ENCODE peak calls at places on chromosome 4, in ten cellular contexts. X is lower leg skin, I is H54, L is ovary, T is K562, O is prostate gland, U is upper lobe of left lung, H is adrenal gland, B is GM12878, D is suprapubic skin. G is an unnamed sample.
A peak's percentile ranks its signal among the peaks of the same experiment; 100 is the strongest.

GRCh38 chr4:48727666-48728459 is 52.2 kb downstream of the FRYL start:
- DNase-seq in X (no peak), I (no peak), L (no peak), T (no peak), O (no peak), U (no peak), H (no peak), B (no peak), D (no peak), G (no peak)

GRCh38 chr4:123856689-123857545 is 460.3 kb downstream of the SPRY1 start:
- DNase-seq in X (no peak), I (peak; percentile 0), L (peak; percentile 26), T (no peak), O (peak; percentile 8), U (no peak), H (peak; percentile 85), B (no peak), D (no peak), G (peak; percentile 56)

GRCh38 chr4:94635172-94635571 is 122.6 kb upstream of the BMPR1B start:
- DNase-seq in X (no peak), I (no peak), L (no peak), T (no peak), O (no peak), U (no peak), H (no peak), B (no peak), D (no peak), G (no peak)

GRCh38 chr4:100019821-100020220 is 69.7 kb upstream of the H2AZ1 start:
- DNase-seq in X (no peak), I (no peak), L (no peak), T (no peak), O (no peak), U (no peak), H (no peak), B (no peak), D (no peak), G (no peak)

GRCh38 chr4:81650871-81651270 is 179.2 kb upstream of the RASGEF1B start:
- DNase-seq in X (no peak), I (no peak), L (no peak), T (no peak), O (peak; percentile 44), U (no peak), H (no peak), B (no peak), D (no peak), G (no peak)

GRCh38 chr4:66097271-66097670 is 427.0 kb upstream of the EPHA5 start:
- DNase-seq in X (no peak), I (no peak), L (no peak), T (no peak), O (no peak), U (no peak), H (no peak), B (no peak), D (no peak), G (no peak)

GRCh38 chr4:165872443-165873297 is at the start of gene TLL1:
- DNase-seq in X (peak; percentile 80), I (no peak), L (no peak), T (no peak), O (peak; percentile 5), U (no peak), H (no peak), B (no peak), D (no peak), G (peak; percentile 28)

GRCh38 chr4:150656882-150657281 is 74.9 kb downstream of the MAB21L2 start:
- DNase-seq in X (no peak), I (no peak), L (no peak), T (no peak), O (no peak), U (no peak), H (no peak), B (no peak), D (no peak), G (no peak)

GRCh38 chr4:130849985-130850632 is 1754.2 kb downstream of the C4orf33 start:
- DNase-seq in X (no peak), I (no peak), L (no peak), T (no peak), O (no peak), U (no peak), H (no peak), B (no peak), D (no peak), G (no peak)

GRCh38 chr4:139958738-139959096 is 195.3 kb downstream of the MAML3 start:
- DNase-seq in X (no peak), I (no peak), L (no peak), T (no peak), O (no peak), U (no peak), H (no peak), B (no peak), D (no peak), G (no peak)

GRCh38 chr4:84051728-84052127 is 447.4 kb downstream of the NKX6-1 start:
- DNase-seq in X (no peak), I (no peak), L (no peak), T (no peak), O (no peak), U (no peak), H (no peak), B (no peak), D (no peak), G (no peak)

GRCh38 chr4:126856906-126857305 is 775.9 kb upstream of the INTU start:
- DNase-seq in X (no peak), I (no peak), L (no peak), T (no peak), O (no peak), U (no peak), H (no peak), B (no peak), D (no peak), G (no peak)

GRCh38 chr4:161101881-161102280 is 1061.9 kb downstream of the FSTL5 start:
- DNase-seq in X (no peak), I (no peak), L (no peak), T (no peak), O (no peak), U (no peak), H (no peak), B (no peak), D (no peak), G (no peak)

GRCh38 chr4:8188743-8189550 is 10.1 kb upstream of the SH3TC1 start:
- DNase-seq in X (peak; percentile 93), I (no peak), L (no peak), T (no peak), O (peak; percentile 92), U (peak; percentile 87), H (peak; percentile 74), B (no peak), D (no peak), G (peak; percentile 91)

GRCh38 chr4:124486423-124486822 is 226.1 kb downstream of the ANKRD50 start:
- DNase-seq in X (no peak), I (no peak), L (no peak), T (no peak), O (no peak), U (no peak), H (no peak), B (no peak), D (no peak), G (no peak)

GRCh38 chr4:185865901-185866328 is 53.9 kb upstream of the SORBS2 start:
- DNase-seq in X (no peak), I (no peak), L (no peak), T (no peak), O (peak; percentile 59), U (peak; percentile 36), H (no peak), B (no peak), D (no peak), G (no peak)

GRCh38 chr4:52838729-52839722 is 23.1 kb upstream of the RASL11B start:
- DNase-seq in X (no peak), I (no peak), L (peak; percentile 55), T (no peak), O (no peak), U (no peak), H (no peak), B (no peak), D (no peak), G (no peak)

GRCh38 chr4:174066806-174067205 is 216.7 kb downstream of the FBXO8 start:
- DNase-seq in X (no peak), I (no peak), L (no peak), T (no peak), O (no peak), U (no peak), H (no peak), B (no peak), D (no peak), G (no peak)
- TF ChIP-seq POLR2A in X (no peak), I (no peak), L (no peak), T (no peak), O (no peak), U (no peak), H (no peak), B (no peak), D (no peak), G (no peak)

GRCh38 chr4:122826596-122827257 is at the start of gene FGF2:
- DNase-seq in X (peak; percentile 94), I (no peak), L (peak; percentile 84), T (peak; percentile 65), O (peak; percentile 12), U (peak; percentile 26), H (peak; percentile 60), B (no peak), D (peak; percentile 85), G (peak; percentile 72)
- TF ChIP-seq POLR2A in X (no peak), I (peak; percentile 94), L (peak; percentile 56), T (peak; percentile 48), O (no peak), U (peak; percentile 25), H (no peak), B (no peak), D (peak; percentile 16), G (no peak)

GRCh38 chr4:129282293-129282692 is 186.3 kb downstream of the C4orf33 start:
- DNase-seq in X (no peak), I (no peak), L (no peak), T (no peak), O (no peak), U (no peak), H (no peak), B (no peak), D (no peak), G (no peak)
- TF ChIP-seq POLR2A in X (no peak), I (no peak), L (no peak), T (no peak), O (no peak), U (no peak), H (no peak), B (no peak), D (no peak), G (no peak)

DNA sequence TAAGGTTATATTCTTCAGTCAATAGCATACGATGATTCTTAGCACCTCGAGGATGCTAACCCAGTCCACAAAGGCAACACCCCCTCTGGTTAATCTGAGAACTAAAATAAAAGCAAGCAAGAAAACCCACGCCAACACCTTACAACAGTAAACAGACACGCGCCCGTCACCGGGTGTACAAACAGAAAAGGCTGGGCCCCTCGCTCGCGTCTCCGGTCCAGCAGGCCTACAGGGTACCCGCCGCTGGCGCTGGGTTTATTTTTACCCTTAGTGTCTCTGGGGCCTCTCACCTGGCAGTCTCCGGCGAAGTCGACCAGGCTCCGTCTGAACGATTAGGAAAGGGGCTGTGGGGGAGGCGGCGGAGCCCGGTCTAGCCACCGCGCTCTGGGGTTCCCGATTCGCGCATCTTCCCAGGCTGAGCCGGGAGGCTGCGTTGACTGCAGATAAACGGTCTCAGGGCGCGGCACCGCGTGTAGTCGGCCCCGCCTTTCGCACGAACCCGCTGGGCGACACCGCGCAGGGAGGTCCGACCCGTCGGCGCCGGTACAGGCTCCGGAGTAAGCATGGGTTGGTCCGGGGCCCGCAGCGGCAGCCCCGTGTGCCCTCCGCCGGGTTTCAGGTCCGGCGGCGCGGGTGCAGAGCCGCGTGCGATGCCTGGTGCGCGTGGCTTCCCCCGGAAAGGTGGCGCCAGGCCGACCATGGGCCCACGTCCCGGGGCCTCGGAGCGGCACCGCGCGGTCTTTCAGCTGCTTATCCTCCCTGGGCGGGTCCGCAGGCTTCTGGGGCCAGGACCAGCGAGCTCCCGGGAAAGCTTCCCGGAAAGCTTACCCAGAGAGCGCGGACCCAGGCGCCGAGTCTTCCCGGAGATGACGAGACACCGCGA is at the start of gene SLC9B2:
- DNase-seq in X (peak; percentile 92), I (peak; percentile 28), L (peak; percentile 78), T (peak; percentile 59), O (peak; percentile 30), U (peak; percentile 41), H (peak; percentile 84), B (no peak), D (peak; percentile 80), G (peak; percentile 64)
- TF ChIP-seq POLR2A in X (no peak), I (peak; percentile 46), L (peak; percentile 28), T (peak; percentile 82), O (no peak), U (peak; percentile 16), H (no peak), B (peak; percentile 89), D (no peak), G (no peak)